ENCODE peak calls at places on chromosomes 5 and 9, in nine cellular contexts. M is A549, D is SK-N-SH, T is H1, A is K562, O is HCT116, Q is endothelial cell of umbilical vein, C is GM12878, U is HepG2. G is an unnamed sample.

GRCh38 chr9:93114169-93114983 is 18.4 kb downstream of the CARD19 start:
- DNase-seq in M (no peak), D (no peak), Q (no peak), C (no peak), A (peak), T (no peak), U (no peak), O (no peak), G (peak)

GRCh38 chr9:82247318-82247717 is 258.7 kb downstream of the SPATA31D1 start:
- DNase-seq in U (no peak), A (no peak), M (no peak), Q (no peak), C (no peak), O (no peak), T (no peak), D (no peak), G (peak)

GRCh38 chr5:28012538-28012937 is 974.2 kb upstream of the CDH9 start:
- DNase-seq in C (no peak), A (no peak), Q (no peak), M (peak), O (no peak), D (no peak), T (no peak), U (peak), G (peak)

GRCh38 chr5:160262151-160262550 is 32.8 kb downstream of the FABP6 start:
- DNase-seq in O (no peak), Q (no peak), M (no peak), C (no peak), A (no peak), T (no peak), U (peak), D (peak), G (peak)

GRCh38 chr9:83629433-83630104 is 6.6 kb downstream of the IDNK start:
- DNase-seq in C (no peak), U (peak), A (no peak), T (no peak), Q (no peak), O (no peak), D (no peak), M (no peak), G (no peak)

GRCh38 chr5:141695627-141696180 is 13.7 kb upstream of the ARAP3 start:
- DNase-seq in O (no peak), U (no peak), D (peak), Q (peak), M (no peak), A (no peak), T (no peak), C (no peak), G (no peak)

GRCh38 chr9:117772960-117773359 is 68.8 kb downstream of the TLR4 start:
- DNase-seq in A (no peak), U (no peak), C (no peak), T (no peak), D (no peak), M (no peak), O (no peak), Q (peak), G (peak)

GRCh38 chr5:137086289-137086838 is 412.8 kb downstream of the SPOCK1 start:
- DNase-seq in D (no peak), A (no peak), U (no peak), O (no peak), M (no peak), T (no peak), Q (no peak), C (no peak), G (no peak)

GRCh38 chr5:177447066-177447610 is 524 bp downstream of the PRR7 start:
- DNase-seq in O (no peak), D (peak), M (peak), T (no peak), C (no peak), A (peak), U (no peak), Q (no peak), G (peak)
- TF ChIP-seq MAX in O (no peak), D (peak), M (no peak), T (peak), C (peak), A (no peak), U (peak), Q (no peak), G (peak)

DNA sequence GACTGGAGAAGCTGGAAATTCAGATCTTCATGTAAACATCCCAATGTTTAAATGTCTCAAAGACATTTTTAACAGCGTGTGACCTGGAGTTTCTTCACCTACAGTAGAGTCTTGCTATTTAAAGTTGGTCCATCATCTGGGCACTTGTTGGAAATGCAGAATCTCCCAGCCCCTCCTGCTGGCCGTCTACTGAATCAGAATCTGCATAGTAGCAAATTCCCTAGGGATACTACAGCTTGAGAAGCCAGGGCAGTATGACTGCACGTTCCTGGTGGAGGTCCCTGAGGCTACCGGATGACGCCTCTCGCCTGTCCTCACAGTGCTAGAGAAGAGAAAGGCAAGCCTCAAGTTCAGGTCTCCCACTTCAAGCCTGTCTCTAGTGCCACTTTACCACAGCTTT is 15.7 kb downstream of the SAP30L start:
- DNase-seq in M (peak), T (no peak), A (no peak), U (no peak), C (no peak), Q (no peak), O (no peak), D (no peak), G (peak)
- TF ChIP-seq CTCF in M (peak), T (peak), A (peak), U (no peak), C (peak), Q (peak), O (no peak), D (peak), G (no peak)

GRCh38 chr9:131008909-131009618 is at the start of gene LAMC3:
- DNase-seq in U (no peak), Q (no peak), T (no peak), A (peak), M (peak), D (peak), C (no peak), O (no peak), G (no peak)
- H3K4me3 ChIP-seq in U (no peak), Q (no peak), T (peak), A (no peak), M (peak), D (peak), C (no peak), O (peak), G (no peak)

GRCh38 chr5:88678780-88679491 is 204.0 kb downstream of the MEF2C start:
- DNase-seq in C (no peak), A (no peak), T (no peak), Q (no peak), O (no peak), D (no peak), M (no peak), U (no peak), G (no peak)

GRCh38 chr5:88679638-88680037 is 203.3 kb downstream of the MEF2C start:
- DNase-seq in D (no peak), T (no peak), M (no peak), Q (no peak), A (no peak), O (no peak), U (no peak), C (no peak), G (no peak)

GRCh38 chr5:88677502-88677901 is 205.5 kb downstream of the MEF2C start:
- DNase-seq in M (no peak), Q (no peak), O (no peak), A (no peak), U (no peak), C (no peak), D (no peak), T (no peak), G (no peak)

GRCh38 chr5:88676637-88677481 is 206.1 kb downstream of the MEF2C start:
- DNase-seq in O (no peak), C (no peak), T (no peak), A (no peak), M (no peak), U (no peak), D (no peak), Q (no peak), G (no peak)

DNA sequence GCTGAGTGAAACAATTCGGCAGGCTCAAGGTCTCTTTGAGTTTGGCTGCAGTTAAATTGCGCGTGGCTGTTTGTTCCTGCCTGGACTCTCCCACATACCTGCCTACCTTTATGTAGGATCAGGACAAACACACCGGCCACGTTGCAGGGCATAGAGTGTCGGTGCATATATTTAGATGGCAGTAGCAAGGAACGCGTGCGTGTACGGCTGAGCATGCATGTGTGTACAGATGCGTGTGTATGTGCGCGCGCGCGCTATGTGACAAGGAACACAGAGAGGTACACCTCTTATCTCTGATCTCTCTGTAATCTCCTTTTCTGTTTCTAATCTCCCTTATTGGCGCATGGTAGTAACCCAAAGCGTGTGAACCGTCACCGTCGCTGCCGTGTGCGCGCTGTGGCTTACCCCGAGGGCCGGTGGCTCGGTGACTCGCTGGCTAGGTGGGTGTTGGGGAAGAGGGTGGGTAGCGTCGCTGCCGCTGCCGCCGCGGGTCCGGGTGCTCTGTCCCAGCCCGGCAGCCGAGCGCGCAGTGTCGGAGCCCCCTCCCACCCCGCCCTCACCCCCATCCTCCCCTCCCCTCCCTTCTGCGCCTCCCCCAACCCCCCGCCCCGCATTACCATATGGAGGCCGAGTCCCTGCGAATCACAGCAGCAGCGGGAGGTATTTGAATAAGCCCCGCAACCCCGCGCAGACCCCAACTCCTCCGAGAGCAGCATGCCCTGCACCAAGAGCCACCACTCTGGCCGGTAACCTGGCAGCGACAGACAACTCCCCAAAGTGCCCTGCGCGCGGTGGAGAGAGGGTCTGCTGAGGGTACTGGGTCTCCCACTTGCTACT is 204.8 kb downstream of the MEF2C start:
- DNase-seq in M (no peak), A (no peak), U (no peak), C (no peak), O (no peak), T (no peak), Q (no peak), D (no peak), G (peak)
- TF ChIP-seq MAX in M (no peak), A (no peak), U (no peak), C (no peak), O (no peak), T (peak), Q (no peak), D (no peak), G (no peak)

DNA sequence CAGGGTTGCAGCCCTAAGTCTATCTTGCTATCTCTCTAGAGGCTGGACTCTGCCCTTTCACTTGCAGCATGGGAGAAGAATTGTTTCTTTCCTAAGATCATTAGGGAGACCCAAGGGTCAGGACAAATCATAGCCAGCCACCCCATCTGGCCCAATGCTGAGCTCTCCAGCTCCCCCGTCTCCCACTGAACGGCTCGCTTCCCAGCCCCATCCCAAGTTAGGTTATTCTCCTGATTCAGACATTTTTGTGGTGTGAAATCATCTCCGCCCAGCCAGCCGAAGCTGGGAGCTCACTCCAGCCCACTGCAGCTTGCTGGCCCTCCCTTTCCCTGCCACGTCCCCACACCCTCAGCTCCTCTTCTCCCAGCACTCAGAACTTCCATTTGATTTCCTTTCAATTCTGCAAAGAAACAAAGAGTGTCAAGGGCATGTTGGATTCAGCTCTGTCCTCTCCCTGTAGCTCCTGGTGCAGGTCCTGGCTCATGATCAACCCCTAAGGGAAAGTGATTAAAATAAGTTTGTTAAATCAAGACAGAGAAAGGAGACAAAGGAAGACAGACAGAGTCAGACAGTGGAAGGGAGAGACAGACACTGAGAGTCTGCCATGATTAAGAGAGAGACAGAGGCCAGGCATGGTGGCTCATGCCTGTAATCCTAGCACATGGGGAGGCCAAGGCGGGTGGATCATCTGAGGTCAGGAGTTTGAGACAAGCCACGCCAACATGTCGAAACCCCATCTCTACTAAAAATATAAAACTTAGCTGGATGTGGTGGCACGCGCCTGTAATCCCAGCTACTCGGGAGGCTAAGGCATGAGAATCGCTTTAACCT is 12.6 kb upstream of the SPARC start:
- DNase-seq in U (peak), T (no peak), D (no peak), A (no peak), M (peak), Q (peak), O (no peak), C (no peak), G (no peak)
- TF ChIP-seq CTCF in U (no peak), T (no peak), D (no peak), A (no peak), M (no peak), Q (no peak), O (no peak), C (no peak), G (no peak)

GRCh38 chr5:143142596-143143435 is 260.7 kb downstream of the NR3C1 start:
- DNase-seq in U (no peak), D (no peak), A (no peak), Q (no peak), O (no peak), M (no peak), T (no peak), C (no peak), G (peak)
- H3K4me3 ChIP-seq in U (no peak), D (no peak), A (no peak), Q (no peak), O (no peak), M (no peak), T (no peak), C (no peak), G (no peak)

DNA sequence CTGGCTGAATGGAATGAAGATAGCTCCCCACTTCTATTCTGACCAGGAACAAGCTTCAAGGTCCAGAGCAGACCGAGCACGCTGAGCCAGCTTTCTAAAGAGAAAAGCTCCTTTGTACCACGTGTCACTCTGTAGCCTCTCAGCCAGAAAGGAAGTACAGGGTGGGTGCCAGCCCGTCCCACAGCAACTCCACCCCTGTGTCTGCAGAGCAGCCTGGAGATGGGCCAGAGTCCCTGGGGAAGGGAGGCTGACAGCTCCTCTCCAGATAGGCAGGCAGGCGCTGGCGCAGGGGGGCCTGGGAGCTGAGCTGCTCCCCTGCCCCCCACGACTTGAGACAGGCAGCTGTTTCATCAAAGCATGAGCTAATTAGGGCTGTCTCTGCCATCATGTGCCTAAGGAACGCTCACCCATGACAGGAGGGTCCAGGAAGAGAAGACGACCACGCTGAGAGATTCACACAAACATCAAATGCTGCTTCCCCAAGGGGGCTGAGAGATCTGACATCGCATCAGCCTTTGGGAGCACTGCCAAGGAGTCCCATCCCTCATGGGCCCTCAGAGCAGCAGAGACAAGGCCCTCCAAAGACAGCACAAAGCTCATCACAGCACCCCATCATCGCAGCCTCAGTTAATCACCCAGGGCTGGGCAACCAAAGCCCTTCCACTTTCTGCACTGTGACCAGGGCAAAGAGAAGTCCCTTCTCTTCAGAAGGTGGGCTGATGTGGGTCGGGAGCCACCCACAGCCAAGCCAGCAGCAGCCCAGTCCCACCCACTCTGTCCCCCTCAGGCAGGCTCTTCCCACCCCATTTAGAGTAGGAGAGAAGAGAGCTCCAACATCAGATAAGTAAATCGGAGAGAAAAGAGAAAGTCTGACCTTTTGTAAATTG is 78.5 kb upstream of the LRRTM2 start:
- DNase-seq in T (no peak), C (no peak), M (no peak), U (no peak), D (peak), A (peak), Q (peak), O (no peak), G (peak)
- TF ChIP-seq MAX in T (no peak), C (no peak), M (no peak), U (no peak), D (peak), A (no peak), Q (peak), O (no peak), G (peak)

GRCh38 chr5:172302047-172302710 is 18.6 kb upstream of the UBTD2 start:
- DNase-seq in T (no peak), U (peak), D (no peak), A (no peak), M (no peak), C (no peak), Q (no peak), O (no peak), G (no peak)
- TF ChIP-seq CTCF in T (no peak), U (no peak), D (no peak), A (no peak), M (no peak), C (no peak), Q (no peak), O (no peak), G (no peak)

GRCh38 chr5:170296036-170296934 is 1.3 kb downstream of the LCP2 start:
- DNase-seq in Q (no peak), D (no peak), U (no peak), C (no peak), O (no peak), A (peak), M (no peak), T (no peak), G (peak)

GRCh38 chr5:170297589-170298462 is at the start of gene LCP2:
- DNase-seq in Q (no peak), U (no peak), O (no peak), A (no peak), T (no peak), C (no peak), D (no peak), M (no peak), G (peak)

GRCh38 chr5:170293273-170293672 is 4.3 kb downstream of the LCP2 start:
- DNase-seq in U (no peak), C (peak), A (no peak), O (no peak), Q (no peak), M (no peak), D (no peak), T (no peak), G (peak)

GRCh38 chr5:170300361-170301013 is 2.9 kb upstream of the LCP2 start:
- DNase-seq in D (no peak), C (no peak), U (no peak), O (no peak), M (no peak), Q (no peak), T (no peak), A (no peak), G (peak)

GRCh38 chr5:170296935-170297588 is 515 bp downstream of the LCP2 start:
- DNase-seq in Q (no peak), C (no peak), O (no peak), T (no peak), M (no peak), D (no peak), A (no peak), U (no peak), G (peak)
- H3K4me3 ChIP-seq in Q (no peak), C (peak), O (no peak), T (no peak), M (no peak), D (no peak), A (peak), U (no peak), G (peak)

G was measured in NB4.